ENCODE peak calls at places on chromosomes 11 and 22, in six cellular contexts. X is choroid plexus epithelial cell, D is Peyer's patch, P is OCI-LY7, I is fibroblast of mammary gland, R is K562. Z is an unnamed sample.

GRCh38 chr11:134558916-134559616 is 147.0 kb upstream of the B3GAT1 start:
- DNase-seq in R (no peak), X (no peak), P (no peak), D (no peak), I (no peak), Z (no peak)

GRCh38 chr22:16601437-16602223 is 9.0 kb upstream of the CCT8L2 start:
- DNase-seq in D (no peak), X (no peak), R (peak), I (no peak), P (no peak), Z (peak)

GRCh38 chr11:117851091-117851490 is 25.4 kb downstream of the FXYD6 start:
- DNase-seq in D (no peak), R (no peak), P (no peak), X (peak), I (peak), Z (no peak)

GRCh38 chr11:129846508-129847335 is 31.1 kb downstream of the TMEM45B start:
- DNase-seq in D (no peak), X (peak), I (peak), R (no peak), P (peak), Z (no peak)

GRCh38 chr22:44689173-44689572 is 12.8 kb upstream of the PRR5 start:
- DNase-seq in P (no peak), I (no peak), X (no peak), R (no peak), D (no peak), Z (no peak)

GRCh38 chr22:43897751-43898261 is 6.0 kb upstream of the PNPLA5 start:
- DNase-seq in D (no peak), R (no peak), X (peak), I (peak), P (no peak), Z (no peak)

GRCh38 chr11:25775608-25776007 is 556.3 kb upstream of the ANO3 start:
- DNase-seq in X (peak), D (no peak), R (no peak), I (no peak), P (no peak), Z (no peak)

GRCh38 chr22:32042924-32043323 is at the start of gene SLC5A1:
- DNase-seq in D (no peak), R (no peak), I (no peak), P (no peak), X (no peak), Z (no peak)

GRCh38 chr11:57134284-57134683 is 47.5 kb upstream of the LRRC55 start:
- DNase-seq in I (no peak), D (no peak), P (no peak), X (no peak), R (no peak), Z (no peak)

GRCh38 chr11:92528051-92528450 is 303.4 kb downstream of the FAT3 start:
- DNase-seq in P (no peak), I (peak), R (no peak), D (no peak), X (peak), Z (no peak)

GRCh38 chr11:133724116-133724515 is 121.2 kb downstream of the SPATA19 start:
- DNase-seq in X (no peak), P (no peak), I (no peak), R (no peak), D (no peak), Z (no peak)

GRCh38 chr11:767238-767637 is 10.0 kb downstream of the GATD1 start:
- DNase-seq in D (no peak), I (no peak), P (no peak), R (no peak), X (no peak), Z (no peak)

GRCh38 chr11:15818132-15818842 is 538.1 kb downstream of the SOX6 start:
- DNase-seq in D (no peak), P (no peak), I (no peak), R (no peak), X (no peak), Z (no peak)

GRCh38 chr11:100640071-100640470 is 47.0 kb upstream of the ARHGAP42 start:
- DNase-seq in D (no peak), R (no peak), I (no peak), P (no peak), X (no peak), Z (no peak)

GRCh38 chr11:15714641-15715399 is 600.1 kb downstream of the INSC start:
- DNase-seq in P (no peak), D (no peak), R (no peak), X (peak), I (no peak), Z (no peak)

GRCh38 chr22:23218053-23218866 is 38.0 kb downstream of the BCR start:
- DNase-seq in I (no peak), P (no peak), R (no peak), D (no peak), X (no peak), Z (no peak)

GRCh38 chr11:110453684-110454354 is 24.1 kb downstream of the FDX1 start:
- DNase-seq in R (no peak), X (no peak), I (no peak), D (no peak), P (no peak), Z (no peak)

GRCh38 chr11:8863838-8864237 is 47.2 kb upstream of the AKIP1 start:
- DNase-seq in D (no peak), X (peak), R (no peak), P (no peak), I (peak), Z (no peak)

GRCh38 chr22:37484115-37485005 is 1.8 kb downstream of the MFNG start:
- DNase-seq in P (peak), X (peak), D (peak), R (no peak), I (no peak), Z (peak)

GRCh38 chr22:21632931-21633330 is 371 bp downstream of the CCDC116 start:
- DNase-seq in X (no peak), I (no peak), P (no peak), D (no peak), R (no peak), Z (no peak)

DNA sequence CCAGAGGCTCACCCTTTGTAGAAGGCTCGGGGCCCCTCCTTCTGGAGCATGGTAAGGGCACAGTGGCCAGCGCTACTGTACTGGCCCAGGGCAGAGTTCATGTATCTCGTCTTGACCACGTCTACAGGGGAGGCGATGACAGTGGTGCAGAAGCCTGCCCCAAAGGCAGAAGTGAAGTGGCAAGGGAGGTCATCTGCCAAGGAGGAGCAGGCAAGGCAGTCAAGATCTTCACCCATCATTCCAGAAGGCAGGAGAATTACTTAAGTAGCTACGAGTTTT is 7.2 kb downstream of the UCP2 start:
- DNase-seq in P (no peak), R (no peak), X (no peak), D (no peak), I (no peak), Z (no peak)
- TF ChIP-seq CTCF in P (no peak), R (no peak), X (no peak), D (no peak), I (no peak), Z (no peak)

DNA sequence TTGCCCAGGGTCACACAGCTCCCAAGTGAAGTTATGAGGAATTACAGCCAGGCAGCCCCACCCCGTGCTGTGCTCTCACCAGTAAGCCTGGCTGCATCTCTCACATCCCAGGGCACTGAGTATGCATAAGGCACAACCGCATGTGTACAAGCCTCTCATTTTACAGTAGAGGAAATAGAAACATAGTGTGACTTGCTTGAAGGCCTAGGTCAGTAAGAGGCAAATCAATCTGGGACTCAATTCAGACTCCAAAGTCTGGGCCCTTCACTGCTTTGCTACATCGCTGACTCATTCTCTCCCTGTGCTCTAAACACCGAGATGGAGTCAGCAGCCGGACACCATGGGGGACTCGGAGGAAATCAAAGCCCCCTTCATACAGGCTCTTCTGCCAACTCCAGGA is 7.9 kb downstream of the ABTB2 start:
- DNase-seq in I (peak), P (no peak), D (no peak), X (no peak), R (no peak), Z (no peak)
- TF ChIP-seq CTCF in I (no peak), P (no peak), D (no peak), X (peak), R (no peak), Z (no peak)

DNA sequence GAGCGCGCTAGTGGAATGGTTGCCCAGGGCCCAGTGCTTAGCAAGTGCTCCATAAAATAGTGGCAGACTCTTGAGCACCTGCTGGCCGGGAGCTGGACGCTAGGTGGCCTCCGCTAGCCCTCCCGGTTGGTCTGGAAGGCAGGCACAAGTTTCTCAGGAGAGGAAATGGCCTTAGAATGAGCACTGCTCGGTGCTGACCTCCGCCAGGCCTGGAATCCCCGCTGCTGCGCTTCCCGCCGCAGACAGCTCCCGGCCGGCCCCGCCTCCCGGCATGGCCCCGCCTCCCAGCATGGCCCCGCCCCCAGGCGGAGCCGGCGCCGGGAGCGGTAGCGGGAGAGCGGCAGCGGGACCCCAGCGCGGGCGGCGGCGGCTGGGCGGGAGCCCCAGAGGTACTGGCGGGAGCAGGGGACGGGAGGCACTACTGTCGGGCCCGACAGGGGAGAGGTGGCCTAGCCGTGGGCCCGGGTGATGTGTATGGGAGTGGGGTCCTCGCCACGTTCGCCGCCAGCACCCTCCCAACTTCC is at the start of gene SIPA1:
- DNase-seq in P (peak), I (peak), X (peak), R (peak), D (peak), Z (peak)
- TF ChIP-seq CTCF in P (no peak), I (peak), X (peak), R (peak), D (peak), Z (no peak)

GRCh38 chr11:88275636-88276035 is 61.9 kb downstream of the CTSC start:
- DNase-seq in X (no peak), R (no peak), P (no peak), D (no peak), I (no peak), Z (no peak)

GRCh38 chr11:88284306-88285057 is 53.1 kb downstream of the CTSC start:
- DNase-seq in D (no peak), X (peak), P (no peak), I (peak), R (no peak), Z (no peak)

GRCh38 chr11:88280673-88281316 is 56.7 kb downstream of the CTSC start:
- DNase-seq in X (peak), I (peak), R (no peak), D (no peak), P (no peak), Z (no peak)

GRCh38 chr11:88282789-88283188 is 54.7 kb downstream of the CTSC start:
- DNase-seq in I (no peak), X (no peak), P (no peak), R (no peak), D (no peak), Z (no peak)

DNA sequence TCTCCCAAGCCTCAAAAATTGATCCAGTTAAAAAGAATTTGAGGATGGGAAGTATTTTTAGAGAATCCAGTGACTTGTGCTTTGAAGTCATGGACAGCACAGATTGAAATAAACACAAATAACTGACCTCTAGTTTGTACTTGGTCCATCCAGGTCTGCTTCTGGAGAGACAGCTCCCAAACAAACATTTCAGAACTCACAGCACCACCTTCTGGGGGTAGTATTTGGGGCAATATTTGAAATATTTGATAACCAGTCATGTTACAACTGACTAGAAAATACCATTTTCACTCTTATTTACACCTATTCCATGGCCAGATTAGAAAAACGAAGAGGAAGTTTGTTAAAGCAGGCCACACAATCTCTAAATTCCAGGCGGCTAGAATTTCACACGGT is 56.2 kb downstream of the CTSC start:
- DNase-seq in X (peak), R (no peak), D (no peak), I (peak), P (no peak), Z (no peak)
- TF ChIP-seq CTCF in X (peak), R (peak), D (no peak), I (peak), P (peak), Z (no peak)

DNA sequence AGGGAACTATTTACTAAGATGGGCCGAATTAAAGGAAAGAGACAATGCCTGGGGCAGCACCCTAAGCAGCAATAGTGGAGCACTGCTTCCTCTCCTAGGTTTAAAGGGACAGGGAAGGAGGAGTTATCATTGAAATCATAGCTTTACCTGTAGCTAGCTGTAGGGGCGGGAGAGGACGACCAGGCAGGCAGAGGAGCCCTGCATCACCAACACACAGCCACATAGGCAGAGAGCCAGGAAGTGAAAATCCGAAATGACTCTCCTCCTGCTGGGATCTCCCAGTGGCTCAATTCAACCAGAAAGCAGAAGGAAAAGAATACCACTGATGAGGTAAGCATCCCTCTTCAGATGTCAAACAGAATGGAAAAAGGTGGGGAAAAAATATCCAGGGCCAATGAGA is 20.4 kb downstream of the MRGPRX4 start:
- DNase-seq in X (no peak), R (no peak), P (peak), I (no peak), D (no peak), Z (no peak)
- TF ChIP-seq CTCF in X (no peak), R (no peak), P (no peak), I (no peak), D (no peak), Z (no peak)

DNA sequence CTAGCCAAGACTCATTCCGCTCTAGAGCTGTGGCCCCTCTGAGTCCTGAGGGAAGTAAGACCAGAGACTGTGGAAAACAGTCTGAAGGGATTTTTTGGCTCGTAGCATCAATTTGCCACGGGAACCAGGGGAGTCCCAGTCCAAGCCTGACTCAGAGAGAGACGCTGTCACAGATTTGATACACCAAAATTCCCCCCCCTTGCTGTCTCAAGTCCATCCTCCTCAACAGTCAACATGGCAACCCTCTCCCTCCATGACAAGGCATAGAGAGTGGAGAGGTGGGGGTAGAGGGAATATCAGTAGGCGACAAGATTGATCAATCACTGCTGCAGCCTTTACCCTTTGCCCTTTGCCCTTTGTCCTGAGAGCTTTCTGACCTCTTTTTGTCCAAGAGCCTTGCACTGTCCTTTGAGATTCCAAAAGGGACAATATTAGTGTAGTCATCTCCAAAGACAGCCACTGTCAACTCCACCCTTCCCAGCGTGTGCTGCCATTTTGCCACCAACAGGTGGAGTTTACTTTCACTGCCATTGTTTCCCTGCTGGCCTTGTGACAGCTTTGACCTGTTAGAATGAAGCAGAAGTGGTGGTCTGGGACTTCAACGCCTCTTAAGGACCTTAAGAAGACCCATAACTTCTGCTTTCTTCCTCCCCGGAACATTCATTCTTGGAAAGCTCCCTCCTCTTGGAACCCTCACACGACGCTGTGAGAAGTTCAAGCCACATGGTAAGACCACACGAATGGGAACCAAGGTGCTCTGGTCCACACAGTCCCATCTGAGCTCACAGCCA is 7.3 kb downstream of the SLC15A3 start:
- DNase-seq in I (no peak), X (no peak), D (no peak), P (no peak), R (peak), Z (no peak)
- TF ChIP-seq CTCF in I (peak), X (peak), D (no peak), P (peak), R (peak), Z (no peak)

GRCh38 chr11:43580735-43581369 is 99.7 kb upstream of the HSD17B12 start:
- DNase-seq in X (no peak), P (no peak), D (no peak), I (peak), R (peak), Z (no peak)

GRCh38 chr11:43577566-43578264 is 102.8 kb upstream of the HSD17B12 start:
- DNase-seq in D (no peak), R (no peak), X (no peak), I (no peak), P (no peak), Z (no peak)

GRCh38 chr11:43578346-43579170 is 102.0 kb upstream of the HSD17B12 start:
- DNase-seq in R (no peak), X (no peak), I (peak), P (no peak), D (no peak), Z (no peak)

GRCh38 chr11:43579919-43580276 is 100.6 kb upstream of the HSD17B12 start:
- DNase-seq in D (no peak), X (no peak), I (no peak), R (no peak), P (no peak), Z (no peak)

GRCh38 chr11:43579171-43579918 is 101.2 kb upstream of the HSD17B12 start:
- DNase-seq in I (peak), D (no peak), X (no peak), P (peak), R (peak), Z (peak)
- TF ChIP-seq CTCF in I (peak), D (no peak), X (peak), P (peak), R (peak), Z (peak)

GRCh38 chr11:104076455-104076854 is 40.0 kb downstream of the DDI1 start:
- DNase-seq in P (no peak), X (no peak), R (no peak), D (no peak), I (no peak), Z (no peak)
- TF ChIP-seq CTCF in P (no peak), X (no peak), R (no peak), D (no peak), I (no peak), Z (no peak)

GRCh38 chr11:32070707-32071106 is 20.2 kb upstream of the RCN1 start:
- DNase-seq in X (no peak), R (no peak), D (no peak), P (no peak), I (no peak), Z (no peak)

GRCh38 chr11:32069361-32070058 is 21.4 kb upstream of the RCN1 start:
- DNase-seq in I (no peak), D (no peak), P (no peak), R (no peak), X (no peak), Z (no peak)

GRCh38 chr11:32068134-32068533 is 22.7 kb upstream of the RCN1 start:
- DNase-seq in R (no peak), X (peak), P (no peak), I (peak), D (no peak), Z (no peak)

GRCh38 chr11:32072872-32073661 is 17.8 kb upstream of the RCN1 start:
- DNase-seq in R (no peak), I (peak), X (no peak), D (no peak), P (no peak), Z (no peak)

GRCh38 chr11:32071811-32072210 is 19.1 kb upstream of the RCN1 start:
- DNase-seq in X (peak), I (peak), R (peak), D (no peak), P (no peak), Z (no peak)
- TF ChIP-seq CTCF in X (peak), I (peak), R (peak), D (no peak), P (no peak), Z (no peak)